ENCODE peak calls at places on chromosome 13, in five cellular contexts. One of them, this sample, is unnamed.

GRCh38 chr13:65597839-65598818 is 1632.0 kb downstream of the PCDH9 start:
- DNase-seq in spleen: no peak
- DNase-seq in GM12878: no peak
- DNase-seq in GM23338: no peak
- DNase-seq in SK-N-SH: no peak
- DNase-seq in this sample: no peak

GRCh38 chr13:97133955-97134354 is 88.2 kb upstream of the MBNL2 start:
- DNase-seq in spleen: no peak
- DNase-seq in GM12878: no peak
- DNase-seq in GM23338: no peak
- DNase-seq in SK-N-SH: no peak
- DNase-seq in this sample: no peak

GRCh38 chr13:49307365-49307764 is 59.6 kb downstream of the CDADC1 start:
- DNase-seq in spleen: no peak
- DNase-seq in GM12878: no peak
- DNase-seq in GM23338: no peak
- DNase-seq in SK-N-SH: no peak
- DNase-seq in this sample: no peak

GRCh38 chr13:44989941-44990340 is 603 bp downstream of the GPALPP1 start:
- DNase-seq in spleen: no peak
- DNase-seq in GM12878: no peak
- DNase-seq in GM23338: peak; percentile 22
- DNase-seq in SK-N-SH: peak; percentile 22
- DNase-seq in this sample: no peak

GRCh38 chr13:38618336-38618735 is 68.5 kb upstream of the FREM2 start:
- DNase-seq in spleen: no peak
- DNase-seq in GM12878: no peak
- DNase-seq in GM23338: no peak
- DNase-seq in SK-N-SH: no peak
- DNase-seq in this sample: no peak

GRCh38 chr13:30510091-30510490 is 44.4 kb upstream of the HMGB1 start:
- DNase-seq in spleen: no peak
- DNase-seq in GM12878: no peak
- DNase-seq in GM23338: no peak
- DNase-seq in SK-N-SH: no peak
- DNase-seq in this sample: no peak

GRCh38 chr13:112972867-112973576 is 4.0 kb downstream of the MCF2L start:
- DNase-seq in spleen: peak; percentile 64
- DNase-seq in GM12878: no peak
- DNase-seq in GM23338: no peak
- DNase-seq in SK-N-SH: no peak
- DNase-seq in this sample: peak; percentile 7

GRCh38 chr13:45143346-45143751 is 23.0 kb downstream of the GTF2F2 start:
- DNase-seq in spleen: no peak
- DNase-seq in GM12878: no peak
- DNase-seq in GM23338: no peak
- DNase-seq in SK-N-SH: no peak
- DNase-seq in this sample: no peak

GRCh38 chr13:31846182-31846938 is 107.0 kb downstream of the RXFP2 start:
- DNase-seq in spleen: peak; percentile 93
- DNase-seq in GM12878: peak; percentile 27
- DNase-seq in GM23338: peak; percentile 94
- DNase-seq in SK-N-SH: peak; percentile 98
- DNase-seq in this sample: peak; percentile 83

GRCh38 chr13:99087954-99088491 is 110.2 kb upstream of the DOCK9 start:
- DNase-seq in spleen: peak; percentile 77
- DNase-seq in GM12878: no peak
- DNase-seq in GM23338: peak; percentile 50
- DNase-seq in SK-N-SH: peak; percentile 53
- DNase-seq in this sample: peak; percentile 19

GRCh38 chr13:101209206-101209893 is 207.0 kb downstream of the NALCN start:
- DNase-seq in spleen: no peak
- DNase-seq in GM12878: no peak
- DNase-seq in GM23338: no peak
- DNase-seq in SK-N-SH: no peak
- DNase-seq in this sample: no peak

GRCh38 chr13:78022164-78022877 is 103.7 kb upstream of the EDNRB start:
- DNase-seq in spleen: peak; percentile 76
- DNase-seq in GM12878: peak; percentile 90
- DNase-seq in GM23338: no peak
- DNase-seq in SK-N-SH: no peak
- DNase-seq in this sample: peak; percentile 17

GRCh38 chr13:92196566-92197256 is 798.3 kb downstream of the GPC5 start:
- DNase-seq in spleen: no peak
- DNase-seq in GM12878: no peak
- DNase-seq in GM23338: no peak
- DNase-seq in SK-N-SH: peak; percentile 35
- DNase-seq in this sample: no peak

GRCh38 chr13:84834201-84834600 is 951.9 kb upstream of the SLITRK1 start:
- DNase-seq in spleen: no peak
- DNase-seq in GM12878: no peak
- DNase-seq in GM23338: no peak
- DNase-seq in SK-N-SH: no peak
- DNase-seq in this sample: no peak

GRCh38 chr13:35917942-35918645 is 213.1 kb downstream of the DCLK1 start:
- DNase-seq in spleen: no peak
- DNase-seq in GM12878: no peak
- DNase-seq in GM23338: no peak
- DNase-seq in SK-N-SH: no peak
- DNase-seq in this sample: no peak

GRCh38 chr13:100508996-100509395 is 79.6 kb downstream of the GGACT start:
- DNase-seq in spleen: no peak
- DNase-seq in GM12878: no peak
- DNase-seq in GM23338: no peak
- DNase-seq in SK-N-SH: no peak
- DNase-seq in this sample: no peak

GRCh38 chr13:51920267-51920666 is 58.5 kb downstream of the CCDC70 start:
- DNase-seq in spleen: no peak
- DNase-seq in GM12878: no peak
- DNase-seq in GM23338: no peak
- DNase-seq in SK-N-SH: no peak
- DNase-seq in this sample: no peak

GRCh38 chr13:31982540-31982939 is 49.0 kb upstream of the FRY start:
- DNase-seq in spleen: no peak
- DNase-seq in GM12878: no peak
- DNase-seq in GM23338: no peak
- DNase-seq in SK-N-SH: peak; percentile 54
- DNase-seq in this sample: peak; percentile 45

GRCh38 chr13:32897296-32897695 is 118.9 kb upstream of the KL start:
- DNase-seq in spleen: no peak
- DNase-seq in GM12878: no peak
- DNase-seq in GM23338: no peak
- DNase-seq in SK-N-SH: no peak
- DNase-seq in this sample: no peak

GRCh38 chr13:77386880-77387606 is 60.1 kb upstream of the MYCBP2 start:
- DNase-seq in spleen: no peak
- DNase-seq in GM12878: no peak
- DNase-seq in GM23338: no peak
- DNase-seq in SK-N-SH: no peak
- DNase-seq in this sample: no peak

GRCh38 chr13:25971499-25972145 is 80.2 kb downstream of the SHISA2 start:
- DNase-seq in spleen: peak; percentile 58
- DNase-seq in GM12878: no peak
- DNase-seq in GM23338: peak; percentile 24
- DNase-seq in SK-N-SH: no peak
- DNase-seq in this sample: no peak

GRCh38 chr13:114122591-114123211 is 9.7 kb downstream of the RASA3 start:
- DNase-seq in spleen: no peak
- DNase-seq in GM12878: no peak
- DNase-seq in GM23338: no peak
- DNase-seq in SK-N-SH: peak; percentile 30
- DNase-seq in this sample: no peak
- H3K27ac ChIP-seq in spleen: peak overlapping the region; percentile 41
- H3K27ac ChIP-seq in GM12878: no peak overlapping the region
- H3K27ac ChIP-seq in GM23338: no peak overlapping the region
- H3K27ac ChIP-seq in SK-N-SH: peak overlapping the region; percentile 24
- H3K27ac ChIP-seq in this sample: peak overlapping the region; percentile 50

GRCh38 chr13:111873676-111874178 is 193.2 kb upstream of the SOX1 start:
- DNase-seq in spleen: no peak
- DNase-seq in GM12878: no peak
- DNase-seq in GM23338: no peak
- DNase-seq in SK-N-SH: no peak
- DNase-seq in this sample: no peak
- H3K27me3 ChIP-seq in spleen: no peaks in the 10 kb centered on the region
- H3K27me3 ChIP-seq in GM12878: no peaks in the 10 kb centered on the region
- H3K27me3 ChIP-seq in GM23338: no peaks in the 10 kb centered on the region
- H3K27me3 ChIP-seq in SK-N-SH: no peaks in the 10 kb centered on the region
- H3K27me3 ChIP-seq in this sample: no peaks in the 10 kb centered on the region

GRCh38 chr13:22009500-22009899 is 338.6 kb downstream of the FGF9 start:
- DNase-seq in spleen: no peak
- DNase-seq in GM12878: no peak
- DNase-seq in GM23338: no peak
- DNase-seq in SK-N-SH: no peak
- DNase-seq in this sample: no peak
- TF ChIP-seq POLR2AphosphoS5 in spleen: no peak
- TF ChIP-seq POLR2AphosphoS5 in GM12878: no peak
- TF ChIP-seq POLR2AphosphoS5 in GM23338: no peak
- TF ChIP-seq POLR2AphosphoS5 in SK-N-SH: no peak
- TF ChIP-seq POLR2AphosphoS5 in this sample: no peak

GRCh38 chr13:27745301-27745700 is 47.0 kb upstream of the GSX1 start:
- DNase-seq in spleen: no peak
- DNase-seq in GM12878: no peak
- DNase-seq in GM23338: peak; percentile 36
- DNase-seq in SK-N-SH: no peak
- DNase-seq in this sample: no peak
- H3K27ac ChIP-seq in spleen: no peak overlapping the region
- H3K27ac ChIP-seq in GM12878: no peak overlapping the region
- H3K27ac ChIP-seq in GM23338: peak overlapping the region; percentile 83
- H3K27ac ChIP-seq in SK-N-SH: no peak overlapping the region
- H3K27ac ChIP-seq in this sample: no peak overlapping the region